ENCODE peak calls at places on chromosome 11, in five cellular contexts. One of them, this sample, is unnamed.

GRCh38 chr11:45026835-45027234 is 76.2 kb upstream of the TP53I11 start:
- DNase-seq in HepG2: no peak
- DNase-seq in sigmoid colon: no peak
- DNase-seq in HCT116: no peak
- DNase-seq in Panc1: no peak
- DNase-seq in this sample: no peak

GRCh38 chr11:88508808-88509581 is 171.5 kb upstream of the CTSC start:
- DNase-seq in HCT116: no peak
- DNase-seq in sigmoid colon: no peak
- DNase-seq in Panc1: no peak
- DNase-seq in HepG2: no peak
- DNase-seq in this sample: peak; percentile 75

GRCh38 chr11:128547946-128548654 is 39.3 kb downstream of the ETS1 start:
- DNase-seq in HepG2: no peak
- DNase-seq in HCT116: no peak
- DNase-seq in sigmoid colon: no peak
- DNase-seq in Panc1: no peak
- DNase-seq in this sample: no peak

GRCh38 chr11:114318361-114318760 is 22.2 kb downstream of the NNMT start:
- DNase-seq in Panc1: no peak
- DNase-seq in HCT116: no peak
- DNase-seq in sigmoid colon: no peak
- DNase-seq in HepG2: no peak
- DNase-seq in this sample: no peak

GRCh38 chr11:34149786-34150185 is 44.4 kb downstream of the NAT10 start:
- DNase-seq in HCT116: no peak
- DNase-seq in sigmoid colon: no peak
- DNase-seq in Panc1: no peak
- DNase-seq in HepG2: no peak
- DNase-seq in this sample: no peak

GRCh38 chr11:60740573-60740972 is 16.1 kb downstream of the MS4A18 start:
- DNase-seq in HCT116: no peak
- DNase-seq in Panc1: no peak
- DNase-seq in sigmoid colon: no peak
- DNase-seq in HepG2: no peak
- DNase-seq in this sample: no peak

GRCh38 chr11:120748485-120748814 is 236.9 kb downstream of the GRIK4 start:
- DNase-seq in HCT116: no peak
- DNase-seq in sigmoid colon: no peak
- DNase-seq in HepG2: no peak
- DNase-seq in Panc1: no peak
- DNase-seq in this sample: no peak

GRCh38 chr11:32137263-32137662 is 46.4 kb downstream of the RCN1 start:
- DNase-seq in Panc1: peak; percentile 28
- DNase-seq in HCT116: peak; percentile 34
- DNase-seq in sigmoid colon: no peak
- DNase-seq in HepG2: no peak
- DNase-seq in this sample: no peak

GRCh38 chr11:123238297-123238696 is 43.2 kb upstream of the CLMP start:
- DNase-seq in Panc1: no peak
- DNase-seq in sigmoid colon: peak; percentile 81
- DNase-seq in HepG2: no peak
- DNase-seq in HCT116: no peak
- DNase-seq in this sample: no peak

GRCh38 chr11:109765709-109766311 is 327.4 kb upstream of the ZC3H12C start:
- DNase-seq in HCT116: no peak
- DNase-seq in Panc1: no peak
- DNase-seq in sigmoid colon: no peak
- DNase-seq in HepG2: no peak
- DNase-seq in this sample: no peak
- TF ChIP-seq POLR2AphosphoS5 in HCT116: no peak
- TF ChIP-seq POLR2AphosphoS5 in Panc1: no peak
- TF ChIP-seq POLR2AphosphoS5 in sigmoid colon: no peak
- TF ChIP-seq POLR2AphosphoS5 in HepG2: no peak
- TF ChIP-seq POLR2AphosphoS5 in this sample: no peak

DNA sequence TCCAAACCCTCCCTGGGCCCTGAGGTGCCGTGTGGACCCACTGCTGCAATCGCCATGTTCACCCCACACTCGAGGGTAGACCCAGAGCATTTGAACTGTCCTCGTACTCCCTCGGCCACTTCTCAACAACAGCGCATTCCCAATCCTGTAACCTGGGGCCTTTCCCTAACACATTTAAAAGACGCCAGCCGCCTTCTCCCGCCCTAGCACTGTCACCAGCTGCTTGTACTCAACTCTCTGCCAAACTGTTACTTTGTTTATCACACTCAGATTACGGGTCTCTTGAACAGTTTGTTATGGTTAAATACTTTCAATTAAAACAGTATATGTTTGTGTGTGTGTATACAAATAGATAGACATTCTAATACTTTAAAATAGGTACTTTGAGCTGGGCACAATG is 20.7 kb downstream of the CDKN1C start:
- DNase-seq in sigmoid colon: no peak
- DNase-seq in HCT116: no peak
- DNase-seq in Panc1: no peak
- DNase-seq in HepG2: no peak
- DNase-seq in this sample: no peak
- TF ChIP-seq POLR2AphosphoS5 in sigmoid colon: no peak
- TF ChIP-seq POLR2AphosphoS5 in HCT116: no peak
- TF ChIP-seq POLR2AphosphoS5 in Panc1: no peak
- TF ChIP-seq POLR2AphosphoS5 in HepG2: no peak
- TF ChIP-seq POLR2AphosphoS5 in this sample: no peak

DNA sequence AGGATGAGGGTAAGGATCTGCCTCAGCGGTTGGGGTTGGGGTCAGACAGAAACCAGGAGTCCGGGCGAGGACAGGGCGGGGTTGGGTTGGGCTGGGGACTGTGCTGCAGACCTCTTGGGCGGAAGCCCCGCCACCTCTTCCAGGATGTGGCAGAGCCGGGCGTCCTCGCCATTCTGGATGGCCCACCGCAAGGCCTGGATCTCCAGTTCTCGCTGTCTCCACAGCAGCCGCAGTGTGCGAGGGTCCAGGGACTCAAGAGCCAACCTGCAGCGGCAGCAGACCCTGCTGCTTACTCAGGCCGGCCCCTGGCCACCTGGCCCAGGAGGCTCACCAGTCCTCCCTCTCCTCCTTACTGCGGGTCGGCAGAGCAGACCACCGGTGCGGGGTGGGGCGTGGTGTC is 2.0 kb downstream of the LMNTD2 start:
- DNase-seq in Panc1: no peak
- DNase-seq in HepG2: no peak
- DNase-seq in HCT116: no peak
- DNase-seq in sigmoid colon: no peak
- DNase-seq in this sample: peak; percentile 77
- TF ChIP-seq POLR2AphosphoS5 in Panc1: no peak
- TF ChIP-seq POLR2AphosphoS5 in HepG2: no peak
- TF ChIP-seq POLR2AphosphoS5 in HCT116: no peak
- TF ChIP-seq POLR2AphosphoS5 in sigmoid colon: no peak
- TF ChIP-seq POLR2AphosphoS5 in this sample: no peak

DNA sequence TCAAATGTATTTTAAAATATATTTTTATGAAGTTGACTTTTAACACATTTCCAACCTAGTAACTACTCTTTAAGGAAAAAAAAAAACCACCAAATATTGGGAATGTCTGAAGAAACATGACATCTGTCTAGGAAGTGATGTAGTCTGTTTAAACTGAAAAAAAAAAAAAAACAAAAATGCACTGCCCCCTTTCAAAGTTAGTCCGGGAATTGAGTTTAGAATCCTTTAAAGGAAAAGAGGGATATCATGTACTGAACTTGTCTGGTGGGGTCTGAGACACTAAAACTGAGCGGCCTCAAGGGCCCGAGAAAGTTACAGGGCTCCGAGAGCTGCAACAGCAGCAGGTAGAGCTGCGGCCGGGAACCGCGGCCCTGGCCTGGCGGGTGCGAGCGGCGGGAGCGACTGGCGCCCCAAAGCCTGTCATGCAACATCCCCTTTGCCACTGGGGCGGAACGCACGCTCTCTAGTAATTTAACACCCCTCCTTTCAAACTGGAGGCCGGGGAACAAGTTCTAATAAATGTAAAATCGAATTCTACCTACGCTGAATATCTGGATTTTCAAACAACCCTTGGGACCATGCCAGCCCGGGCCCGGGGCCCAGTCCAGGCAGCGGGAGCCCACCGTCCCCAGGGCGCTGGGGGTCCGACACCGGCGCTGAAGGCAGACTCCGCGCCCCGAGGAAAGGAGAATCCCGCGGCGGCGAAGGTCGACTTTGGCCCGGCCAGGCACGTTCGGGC is 758 bp downstream of the RDX start:
- DNase-seq in HepG2: no peak
- DNase-seq in Panc1: no peak
- DNase-seq in HCT116: no peak
- DNase-seq in sigmoid colon: peak; percentile 75
- DNase-seq in this sample: peak; percentile 93
- TF ChIP-seq POLR2AphosphoS5 in HepG2: no peak
- TF ChIP-seq POLR2AphosphoS5 in Panc1: no peak
- TF ChIP-seq POLR2AphosphoS5 in HCT116: peak; percentile 18
- TF ChIP-seq POLR2AphosphoS5 in sigmoid colon: no peak
- TF ChIP-seq POLR2AphosphoS5 in this sample: peak; percentile 64

DNA sequence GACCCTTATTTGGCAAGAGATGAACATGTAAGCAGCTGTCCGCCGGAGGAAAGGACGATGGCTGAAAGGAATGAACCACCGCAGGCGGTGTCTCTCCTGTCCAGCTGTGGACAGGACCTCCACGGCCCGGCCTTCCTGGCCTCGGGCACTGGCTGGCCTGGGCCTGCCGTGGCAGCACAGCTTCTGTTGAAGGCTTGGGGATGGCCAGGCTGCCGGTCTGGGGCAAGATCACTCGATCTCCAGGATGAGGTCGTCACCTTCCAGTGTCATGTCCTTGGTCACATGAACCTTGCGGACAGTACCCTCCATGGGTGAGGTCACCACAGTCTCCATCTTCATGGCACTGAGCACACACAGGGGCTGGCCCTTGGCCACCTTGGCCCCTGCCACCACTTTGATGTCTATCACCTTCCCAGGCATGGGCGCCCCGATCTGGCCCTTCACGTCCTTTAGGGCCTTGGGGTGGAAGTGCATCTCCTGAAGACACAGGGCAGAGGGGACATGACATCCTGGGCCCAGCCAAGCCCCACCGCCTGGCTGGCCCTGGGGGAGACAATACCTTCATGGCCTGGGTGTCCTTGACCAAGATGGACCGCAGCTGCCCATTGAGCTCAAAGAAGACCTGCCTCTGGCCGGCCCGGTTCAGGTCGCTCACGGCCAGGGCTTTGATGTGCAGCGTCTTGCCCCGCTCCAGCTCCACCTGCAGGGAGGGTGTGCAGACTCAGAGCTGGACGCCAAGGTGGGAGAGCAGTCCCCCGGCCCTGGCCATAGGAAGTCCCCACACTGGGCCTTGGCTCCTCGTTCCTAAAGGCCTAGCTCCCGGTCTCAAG is 5.6 kb downstream of the RCE1 start:
- DNase-seq in HCT116: no peak
- DNase-seq in sigmoid colon: peak; percentile 63
- DNase-seq in Panc1: no peak
- DNase-seq in HepG2: no peak
- DNase-seq in this sample: peak; percentile 70
- TF ChIP-seq POLR2AphosphoS5 in HCT116: no peak
- TF ChIP-seq POLR2AphosphoS5 in sigmoid colon: no peak
- TF ChIP-seq POLR2AphosphoS5 in Panc1: no peak
- TF ChIP-seq POLR2AphosphoS5 in HepG2: no peak
- TF ChIP-seq POLR2AphosphoS5 in this sample: peak; percentile 55

This sample was measured in spleen.